ENCODE peak calls at places on chromosomes 11 and 22, in ten cellular contexts. L is cardiac muscle cell; B is RWPE1; M is upper lobe of right lung; T is fibroblast of villous mesenchyme; J is CD8-positive, alpha-beta T cell; N is Caco-2; K is progenitor cell of endocrine pancreas; I is foreskin fibroblast; Y is fibroblast of lung. O is an unnamed sample.

GRCh38 chr11:65036931-65037330 is 4.1 kb upstream of the SAC3D1 start:
- DNase-seq in J (no peak), K (no peak), I (no peak), L (no peak), B (no peak), M (peak; percentile 84), N (no peak), T (no peak), Y (no peak), O (no peak)

GRCh38 chr11:111465400-111465799 is 46.8 kb downstream of the BTG4 start:
- DNase-seq in L (no peak), T (peak; percentile 33), N (no peak), K (no peak), J (no peak), M (no peak), Y (peak; percentile 60), I (peak; percentile 76), B (peak; percentile 64), O (peak; percentile 12)

GRCh38 chr11:28048812-28049211 is 59.1 kb downstream of the KIF18A start:
- DNase-seq in L (no peak), Y (no peak), N (no peak), K (no peak), I (no peak), B (no peak), M (no peak), T (no peak), J (no peak), O (no peak)

GRCh38 chr11:37952035-37952434 is 1354.0 kb upstream of the RAG2 start:
- DNase-seq in L (peak; percentile 15), B (no peak), I (no peak), N (no peak), M (no peak), K (no peak), J (no peak), Y (no peak), T (no peak), O (peak; percentile 19)

GRCh38 chr22:27435839-27436581 is 365.5 kb downstream of the MN1 start:
- DNase-seq in Y (peak; percentile 84), K (no peak), J (no peak), N (no peak), M (no peak), B (no peak), I (peak; percentile 79), L (peak; percentile 86), T (peak; percentile 47), O (peak; percentile 80)

GRCh38 chr22:45226681-45227186 is 14.0 kb downstream of the KIAA0930 start:
- DNase-seq in L (peak; percentile 43), K (no peak), I (peak; percentile 40), T (no peak), B (peak; percentile 28), J (no peak), M (peak; percentile 91), Y (peak; percentile 37), N (no peak), O (peak; percentile 31)

GRCh38 chr22:27124336-27125023 is 467.1 kb downstream of the MIAT start:
- DNase-seq in L (no peak), B (no peak), T (no peak), I (no peak), Y (peak; percentile 48), K (no peak), N (no peak), J (no peak), M (no peak), O (no peak)

GRCh38 chr11:2990617-2991476 is 1.3 kb downstream of the NAP1L4 start:
- DNase-seq in M (no peak), L (no peak), T (peak; percentile 19), K (no peak), Y (peak; percentile 9), I (no peak), N (peak; percentile 73), J (peak; percentile 62), B (peak; percentile 31), O (no peak)

GRCh38 chr11:130397780-130398179 is 30.6 kb downstream of the ADAMTS8 start:
- DNase-seq in B (no peak), I (no peak), L (no peak), T (no peak), M (no peak), K (no peak), N (no peak), Y (no peak), J (no peak), O (no peak)

GRCh38 chr11:13939952-13940610 is 22.4 kb upstream of the SPON1 start:
- DNase-seq in N (peak; percentile 51), K (no peak), L (no peak), I (peak; percentile 53), M (no peak), B (peak; percentile 80), T (no peak), Y (no peak), J (no peak), O (no peak)

GRCh38 chr22:31841029-31841827 is 87.4 kb downstream of the DEPDC5 start:
- DNase-seq in I (no peak), Y (no peak), L (no peak), T (peak; percentile 30), K (no peak), M (no peak), N (no peak), B (no peak), J (no peak), O (no peak)

GRCh38 chr11:66008468-66009101 is 3.2 kb upstream of the CST6 start:
- DNase-seq in K (no peak), J (no peak), Y (no peak), B (peak; percentile 48), N (no peak), L (no peak), I (no peak), T (no peak), M (no peak), O (no peak)

GRCh38 chr11:114400222-114400973 is at the start of the genes C11orf71 and RBM7:
- DNase-seq in Y (peak; percentile 99), M (peak; percentile 99), T (peak; percentile 99), K (peak; percentile 91), J (peak; percentile 98), N (peak; percentile 100), L (peak; percentile 99), B (peak; percentile 95), I (peak; percentile 99), O (peak; percentile 99)
- TF ChIP-seq CTCF in Y (no peak), M (no peak), T (no peak), K (no peak), J (no peak), N (no peak), L (no peak), B (no peak), I (no peak), O (no peak)

DNA sequence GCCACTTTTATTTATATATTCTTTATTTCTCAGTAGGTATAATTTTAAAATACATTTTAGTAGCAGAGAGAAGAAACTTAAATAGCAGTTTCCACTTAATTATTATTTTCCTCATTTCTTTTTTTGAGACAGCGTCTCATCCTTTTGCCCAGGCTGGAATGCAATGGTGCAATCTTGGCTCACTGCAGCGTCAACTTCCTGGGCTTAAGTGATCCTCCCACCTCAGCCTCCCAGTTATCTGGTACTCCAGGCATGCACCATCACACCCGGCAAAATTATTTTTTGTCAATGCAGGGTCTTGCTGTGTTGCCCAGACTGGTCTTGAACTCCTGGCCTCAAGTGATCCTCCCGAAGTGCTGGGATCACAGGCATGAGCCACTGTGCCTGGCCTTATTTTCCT is 38.3 kb downstream of the ATG13 start:
- DNase-seq in N (no peak), J (no peak), Y (no peak), B (no peak), K (no peak), I (no peak), M (no peak), T (peak; percentile 62), L (peak; percentile 71), O (peak; percentile 66)
- TF ChIP-seq CTCF in N (no peak), J (no peak), Y (no peak), B (no peak), K (no peak), I (no peak), M (no peak), T (no peak), L (no peak), O (no peak)

GRCh38 chr11:34566736-34567135 is 53.1 kb upstream of the ELF5 start:
- DNase-seq in T (no peak), B (no peak), I (no peak), Y (no peak), L (no peak), K (no peak), M (no peak), J (no peak), N (no peak), O (no peak)

GRCh38 chr11:34566209-34566551 is 52.6 kb upstream of the ELF5 start:
- DNase-seq in M (no peak), J (no peak), N (no peak), Y (no peak), I (no peak), T (no peak), L (no peak), B (no peak), K (no peak), O (no peak)

GRCh38 chr11:34564406-34564805 is 50.8 kb upstream of the ELF5 start:
- DNase-seq in Y (peak; percentile 73), L (no peak), B (peak; percentile 68), M (no peak), T (no peak), J (no peak), K (no peak), I (no peak), N (no peak), O (peak; percentile 11)

GRCh38 chr11:34565417-34566208 is 52.0 kb upstream of the ELF5 start:
- DNase-seq in N (no peak), M (no peak), J (no peak), L (no peak), B (no peak), K (no peak), T (no peak), Y (no peak), I (no peak), O (no peak)

GRCh38 chr11:34564807-34565241 is 51.2 kb upstream of the ELF5 start:
- DNase-seq in K (no peak), M (no peak), B (no peak), J (no peak), L (no peak), N (no peak), Y (peak; percentile 19), T (no peak), I (no peak), O (no peak)
- TF ChIP-seq CTCF in K (no peak), M (no peak), B (no peak), J (no peak), L (no peak), N (no peak), Y (no peak), T (no peak), I (no peak), O (no peak)

DNA sequence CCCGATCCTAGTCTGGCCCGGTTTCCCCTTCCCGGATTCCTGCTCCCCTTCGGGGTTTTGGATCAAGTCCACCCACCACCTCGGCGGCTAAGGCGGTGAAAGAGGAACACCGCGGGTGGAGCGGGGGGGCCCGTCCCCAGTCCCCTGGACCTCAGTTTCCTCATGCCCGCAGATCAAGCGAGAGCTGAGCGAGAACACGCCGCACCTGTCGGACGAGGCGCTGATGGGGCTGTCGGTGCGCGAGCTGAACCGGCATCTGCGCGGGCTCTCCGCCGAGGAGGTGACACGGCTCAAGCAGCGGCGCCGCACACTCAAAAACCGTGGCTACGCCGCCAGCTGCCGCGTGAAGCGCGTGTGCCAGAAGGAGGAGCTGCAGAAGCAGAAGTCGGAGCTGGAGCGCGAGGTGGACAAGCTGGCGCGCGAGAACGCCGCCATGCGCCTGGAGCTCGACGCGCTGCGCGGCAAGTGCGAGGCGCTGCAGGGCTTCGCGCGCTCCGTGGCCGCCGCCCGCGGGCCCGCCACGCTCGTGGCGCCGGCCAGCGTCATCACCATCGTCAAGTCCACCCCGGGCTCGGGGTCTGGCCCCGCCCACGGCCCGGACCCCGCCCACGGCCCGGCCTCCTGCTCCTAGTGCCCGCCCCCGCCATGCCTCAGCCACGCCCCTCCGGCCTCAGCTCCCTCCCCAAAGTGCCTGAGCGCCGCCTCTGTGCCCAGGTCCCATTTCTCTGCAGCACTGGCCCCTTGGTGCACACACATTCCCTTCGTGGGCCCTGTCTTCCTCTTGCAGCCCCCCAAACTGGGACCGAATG is 12.7 kb downstream of the MAFF start:
- DNase-seq in K (peak; percentile 44), B (no peak), L (peak; percentile 82), Y (peak; percentile 58), T (peak; percentile 80), I (peak; percentile 80), J (peak; percentile 79), N (no peak), M (peak; percentile 88), O (peak; percentile 70)
- TF ChIP-seq CTCF in K (peak; percentile 14), B (no peak), L (peak; percentile 9), Y (no peak), T (peak; percentile 7), I (no peak), J (no peak), N (no peak), M (peak; percentile 7), O (no peak)

O was measured in fibroblast of pulmonary artery.